ENCODE peak calls at places on chromosomes 4 and X, in six cellular contexts. D is psoas muscle, V is prostate gland, M is right lobe of liver, O is heart right ventricle, L is H9. S is an unnamed sample.

GRCh38 chr4:137861682-137862081 is 329.4 kb upstream of the PCDH18 start:
- DNase-seq in O (no peak), V (no peak), D (no peak), L (no peak), M (no peak), S (no peak)

GRCh38 chr4:40969499-40969898 is 219.7 kb downstream of the NSUN7 start:
- DNase-seq in M (no peak), V (no peak), O (no peak), L (no peak), D (no peak), S (no peak)

GRCh38 chrX:1484638-1485019 is 31.9 kb upstream of the ASMTL start:
- DNase-seq in M (no peak), L (no peak), O (no peak), D (no peak), V (no peak), S (no peak)

GRCh38 chr4:80115368-80116181 is 42.5 kb upstream of the ANTXR2 start:
- DNase-seq in L (no peak), O (no peak), D (no peak), V (no peak), M (no peak), S (no peak)

GRCh38 chrX:150476183-150476699 is 92.2 kb upstream of the MTM1 start:
- DNase-seq in L (no peak), V (no peak), M (no peak), D (no peak), O (no peak), S (no peak)

GRCh38 chr4:16859031-16859430 is 39.4 kb downstream of the LDB2 start:
- DNase-seq in V (no peak), M (no peak), D (no peak), O (no peak), L (no peak), S (no peak)

GRCh38 chrX:123884809-123885408 is 25.1 kb downstream of the XIAP start:
- DNase-seq in V (peak; percentile 12), M (no peak), L (no peak), D (no peak), O (no peak), S (no peak)

GRCh38 chrX:17470136-17470535 is 95.1 kb downstream of the NHS start:
- DNase-seq in V (no peak), D (no peak), M (no peak), L (no peak), O (no peak), S (no peak)

GRCh38 chr4:2067446-2068197 is 8.5 kb downstream of the NAT8L start:
- DNase-seq in O (no peak), L (no peak), D (peak; percentile 44), M (no peak), V (no peak), S (no peak)

GRCh38 chr4:164952551-164952950 is 24.9 kb downstream of the TRIM61 start:
- DNase-seq in V (no peak), D (no peak), L (no peak), M (no peak), O (no peak), S (no peak)

GRCh38 chrX:108415891-108416290 is 22.3 kb downstream of the COL4A6 start:
- DNase-seq in M (no peak), D (no peak), L (no peak), V (no peak), O (no peak), S (no peak)

GRCh38 chr4:94479358-94480141 is 27.8 kb downstream of the PDLIM5 start:
- DNase-seq in D (no peak), V (no peak), M (no peak), O (no peak), L (no peak), S (no peak)
- H3K4me1 ChIP-seq in D (peaks cover 88% of the 10 kb centered on the region), V (no peaks in the 10 kb centered on the region), M (peaks cover 25% of the 10 kb centered on the region), O (peaks cover 74% of the 10 kb centered on the region), L (no peaks in the 10 kb centered on the region), S (peaks cover 12% of the 10 kb centered on the region)

DNA sequence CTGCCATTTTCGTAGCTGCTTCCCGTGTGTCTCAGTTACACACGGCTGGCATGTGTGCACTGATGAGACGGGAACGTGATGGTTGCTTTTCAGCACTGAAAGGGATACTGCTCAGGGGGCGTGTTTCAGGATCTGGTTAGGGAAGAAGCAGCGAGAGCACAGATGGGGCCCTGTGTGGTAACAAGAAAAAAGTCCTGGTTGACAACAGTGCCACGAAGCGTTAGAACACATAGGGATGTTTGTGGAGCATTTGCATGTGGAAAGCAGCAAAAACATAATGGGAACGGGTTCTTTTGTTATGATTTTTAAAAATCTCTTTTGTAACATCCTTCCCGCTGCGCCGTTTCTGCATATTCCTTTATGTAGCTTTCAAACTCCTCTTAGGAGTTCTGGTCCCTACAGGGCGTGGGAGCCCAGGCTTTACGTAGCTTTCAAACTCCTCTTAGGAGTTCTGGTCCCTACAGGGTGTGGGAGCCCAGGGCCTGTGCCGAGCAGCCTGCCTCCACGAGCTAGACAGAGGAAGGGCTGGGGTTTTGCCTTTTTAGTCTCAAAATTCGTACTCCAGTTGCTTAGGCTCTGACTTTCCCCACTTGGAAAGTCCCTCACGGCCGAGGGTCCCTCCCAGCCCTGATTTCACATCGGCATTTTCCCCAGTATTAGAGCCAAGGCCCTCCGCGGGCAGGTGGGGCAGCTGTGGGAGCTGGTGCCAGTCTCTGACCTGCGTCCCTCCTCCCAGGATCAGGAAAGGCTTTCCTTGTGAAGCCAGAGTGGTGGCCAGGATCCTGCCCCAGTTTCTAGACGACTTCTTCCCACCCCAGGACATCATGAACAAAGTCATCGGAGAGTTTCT is 11.0 kb upstream of the MSANTD1 start:
- DNase-seq in L (no peak), O (no peak), M (no peak), V (no peak), D (no peak), S (no peak)
- H3K4me1 ChIP-seq in L (peaks cover 3% of the 10 kb centered on the region), O (no peaks in the 10 kb centered on the region), M (no peaks in the 10 kb centered on the region), V (no peaks in the 10 kb centered on the region), D (no peaks in the 10 kb centered on the region), S (no peaks in the 10 kb centered on the region)

GRCh38 chrX:154719132-154719675 is 31.7 kb downstream of the GAB3 start:
- DNase-seq in O (no peak), D (no peak), V (no peak), L (no peak), M (no peak), S (no peak)
- H3K4me1 ChIP-seq in O (peaks cover 54% of the 10 kb centered on the region), D (no peaks in the 10 kb centered on the region), V (no peaks in the 10 kb centered on the region), L (no peaks in the 10 kb centered on the region), M (no peaks in the 10 kb centered on the region), S (peaks cover 2% of the 10 kb centered on the region)

DNA sequence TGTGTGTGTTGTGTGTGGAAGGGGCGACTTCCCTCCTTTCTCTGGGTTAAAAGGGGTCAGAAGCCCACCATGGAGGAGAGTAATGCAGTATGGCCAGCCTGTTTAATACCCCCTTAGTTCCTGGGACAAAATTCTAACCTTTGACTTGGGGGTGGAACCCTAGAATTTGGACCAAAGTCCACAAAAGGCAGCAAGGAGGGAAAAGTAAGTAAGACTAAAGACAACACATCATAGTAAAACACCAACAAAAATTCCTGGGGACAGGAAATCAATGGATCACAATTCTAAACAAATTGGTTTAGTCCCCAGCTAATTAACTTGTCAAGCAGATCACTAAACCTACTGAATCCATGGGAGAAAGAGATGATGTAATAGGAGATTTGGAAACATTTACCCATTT is 3.1 kb downstream of the AMOT start:
- DNase-seq in L (no peak), M (no peak), D (no peak), O (no peak), V (no peak), S (no peak)
- H3K4me1 ChIP-seq in L (peaks cover 10% of the 10 kb centered on the region), M (no peaks in the 10 kb centered on the region), D (peaks cover 6% of the 10 kb centered on the region), O (no peaks in the 10 kb centered on the region), V (no peaks in the 10 kb centered on the region), S (no peaks in the 10 kb centered on the region)

DNA sequence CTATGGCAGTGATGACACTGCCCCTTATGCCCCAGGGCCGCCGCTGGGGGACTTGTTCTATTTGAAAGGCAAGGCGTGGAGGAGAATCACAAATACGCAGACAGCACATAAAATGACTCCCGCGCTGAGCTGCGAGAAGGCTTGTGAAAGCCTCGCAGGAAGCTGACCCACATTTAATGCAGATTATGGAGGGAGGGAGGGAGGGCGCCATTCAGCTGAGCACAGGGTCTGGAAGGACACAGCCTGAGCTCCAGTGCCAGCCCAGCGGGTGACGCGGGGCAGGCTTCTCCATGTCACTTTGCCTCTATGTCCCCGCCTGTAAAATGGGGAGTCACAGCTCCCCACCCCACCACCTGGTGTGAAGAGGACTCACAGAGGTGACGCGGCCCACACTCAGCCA is 14.3 kb downstream of the ABLIM2 start:
- DNase-seq in V (no peak), O (no peak), M (no peak), D (peak; percentile 86), L (peak; percentile 57), S (no peak)
- H3K4me1 ChIP-seq in V (no peaks in the 10 kb centered on the region), O (peaks cover 36% of the 10 kb centered on the region), M (peaks cover 8% of the 10 kb centered on the region), D (peaks cover 61% of the 10 kb centered on the region), L (no peaks in the 10 kb centered on the region), S (peaks cover 4% of the 10 kb centered on the region)

DNA sequence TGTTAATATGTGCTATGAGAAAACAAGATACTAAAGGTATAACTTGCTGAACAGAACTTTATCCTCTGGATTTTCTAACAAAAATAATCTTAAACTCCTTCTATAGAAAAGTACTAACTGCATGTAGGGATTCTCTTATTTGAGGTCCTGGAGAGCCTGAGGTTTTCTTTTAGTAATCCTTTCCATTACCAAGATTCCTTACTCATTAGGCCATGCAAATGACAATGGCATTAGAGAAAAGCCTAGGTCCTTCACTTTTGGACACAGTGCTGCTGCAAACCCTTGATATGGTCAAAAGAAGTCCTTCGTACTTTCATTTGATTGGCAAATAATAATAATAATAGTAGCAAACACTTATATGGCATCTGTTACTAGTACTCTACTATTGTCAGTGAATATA is 3.2 kb downstream of the MMRN1 start:
- DNase-seq in M (no peak), V (no peak), L (no peak), O (no peak), D (no peak), S (no peak)
- H3K4me1 ChIP-seq in M (no peaks in the 10 kb centered on the region), V (no peaks in the 10 kb centered on the region), L (no peaks in the 10 kb centered on the region), O (no peaks in the 10 kb centered on the region), D (no peaks in the 10 kb centered on the region), S (no peaks in the 10 kb centered on the region)

GRCh38 chrX:9899640-9900075 is 67.5 kb upstream of the CLDN34 start:
- DNase-seq in L (no peak), D (no peak), O (no peak), V (no peak), M (no peak), S (peak; percentile 55)
- H3K4me1 ChIP-seq in L (peaks cover 3% of the 10 kb centered on the region), D (no peaks in the 10 kb centered on the region), O (no peaks in the 10 kb centered on the region), V (no peaks in the 10 kb centered on the region), M (no peaks in the 10 kb centered on the region), S (no peaks in the 10 kb centered on the region)

GRCh38 chr4:38125816-38126215 is 165.6 kb downstream of the PTTG2 start:
- DNase-seq in O (no peak), M (no peak), D (no peak), V (no peak), L (no peak), S (no peak)
- H3K4me1 ChIP-seq in O (peaks cover 5% of the 10 kb centered on the region), M (peaks cover 27% of the 10 kb centered on the region), D (no peaks in the 10 kb centered on the region), V (no peaks in the 10 kb centered on the region), L (peaks cover 4% of the 10 kb centered on the region), S (no peaks in the 10 kb centered on the region)

GRCh38 chr4:89288430-89288829 is 19.2 kb downstream of the GPRIN3 start:
- DNase-seq in O (no peak), L (no peak), M (no peak), D (no peak), V (no peak), S (no peak)
- H3K4me1 ChIP-seq in O (peaks cover 61% of the 10 kb centered on the region), L (no peaks in the 10 kb centered on the region), M (no peaks in the 10 kb centered on the region), D (no peaks in the 10 kb centered on the region), V (no peaks in the 10 kb centered on the region), S (no peaks in the 10 kb centered on the region)

S was measured in right cardiac atrium.